ENCODE peak calls at places on chromosomes 5 and 9, in eight cellular contexts. T, U, K, V, Z, N, X and D are unnamed samples.

GRCh38 chr9:70030156-70030555 is 13.5 kb upstream of the MAMDC2 start:
- DNase-seq in V (no peak), X (no peak), T (no peak), U (no peak), K (no peak), N (no peak), Z (no peak), D (no peak)

GRCh38 chr5:172106511-172107356 is 81.3 kb downstream of the STK10 start:
- DNase-seq in X (peak; percentile 32), N (no peak), Z (no peak), U (peak; percentile 81), T (peak; percentile 59), K (peak; percentile 57), V (no peak), D (no peak)

GRCh38 chr5:42547146-42547545 is 123.9 kb downstream of the GHR start:
- DNase-seq in U (no peak), V (no peak), X (no peak), N (no peak), K (no peak), T (no peak), Z (no peak), D (peak; percentile 14)

GRCh38 chr9:114120192-114121014 is 21.3 kb upstream of the KIF12 start:
- DNase-seq in Z (no peak), K (no peak), T (no peak), U (no peak), N (no peak), V (no peak), X (no peak), D (no peak)

GRCh38 chr5:141186897-141187512 is at the start of gene PCDHB9:
- DNase-seq in X (peak; percentile 69), V (no peak), K (no peak), U (no peak), N (no peak), Z (no peak), T (no peak), D (peak; percentile 11)

GRCh38 chr5:179623001-179623905 is at the start of gene HNRNPH1:
- DNase-seq in T (peak; percentile 99), K (peak; percentile 97), U (peak; percentile 99), X (peak; percentile 99), Z (peak; percentile 95), N (peak; percentile 99), V (peak; percentile 99), D (peak; percentile 99)

GRCh38 chr5:91556-92263 is at the start of gene PLEKHG4B:
- DNase-seq in U (no peak), T (no peak), Z (no peak), K (no peak), N (peak; percentile 62), X (no peak), V (no peak), D (no peak)

GRCh38 chr5:144468542-144468941 is 297.9 kb downstream of the KCTD16 start:
- DNase-seq in Z (no peak), V (no peak), T (no peak), K (no peak), X (no peak), N (no peak), U (no peak), D (no peak)

GRCh38 chr9:107249665-107250285 is 33.3 kb upstream of the RAD23B start:
- DNase-seq in X (no peak), U (no peak), Z (no peak), T (no peak), V (no peak), N (no peak), K (no peak), D (no peak)

GRCh38 chr5:7815757-7816534 is 35.0 kb downstream of the CFAP90 start:
- DNase-seq in T (peak; percentile 85), X (peak; percentile 66), K (peak; percentile 87), U (peak; percentile 69), N (peak; percentile 86), V (peak; percentile 79), Z (no peak), D (peak; percentile 81)

GRCh38 chr9:28808042-28808441 is 1234.8 kb upstream of the C9orf72 start:
- DNase-seq in X (no peak), V (no peak), K (no peak), U (no peak), Z (no peak), T (no peak), N (no peak), D (peak; percentile 71)

GRCh38 chr5:6937675-6938074 is 224.4 kb downstream of the TENT4A start:
- DNase-seq in X (no peak), V (no peak), U (no peak), Z (no peak), T (no peak), N (no peak), K (no peak), D (no peak)

GRCh38 chr5:111224561-111224989 is 391 bp downstream of the CAMK4 start:
- DNase-seq in K (no peak), V (no peak), X (no peak), Z (no peak), U (no peak), N (peak; percentile 73), T (no peak), D (no peak)

GRCh38 chr5:31815394-31815793 is 176.5 kb downstream of the PDZD2 start:
- DNase-seq in T (no peak), K (no peak), U (no peak), V (no peak), X (no peak), N (no peak), Z (no peak), D (no peak)

GRCh38 chr5:133472829-133473228 is 139.5 kb downstream of the FSTL4 start:
- DNase-seq in T (no peak), U (no peak), N (no peak), K (no peak), Z (no peak), V (no peak), X (no peak), D (no peak)

GRCh38 chr9:71721786-71722295 is 46.5 kb downstream of the CEMIP2 start:
- DNase-seq in X (no peak), Z (no peak), K (no peak), N (no peak), T (no peak), V (no peak), U (no peak), D (no peak)

GRCh38 chr9:130343445-130343918 is 77.9 kb downstream of the HMCN2 start:
- DNase-seq in K (no peak), T (no peak), U (no peak), Z (no peak), V (no peak), N (no peak), X (no peak), D (no peak)

GRCh38 chr9:126907058-126907457 is 7.5 kb upstream of the RALGPS1 start:
- DNase-seq in N (no peak), Z (no peak), K (no peak), V (no peak), U (no peak), X (no peak), T (no peak), D (no peak)

GRCh38 chr9:108410161-108410560 is 445.6 kb downstream of the ACTL7B start:
- DNase-seq in Z (no peak), U (no peak), T (no peak), K (no peak), X (no peak), N (no peak), V (no peak), D (no peak)

GRCh38 chr9:4955836-4956235 is 29.2 kb upstream of the JAK2 start:
- DNase-seq in X (no peak), V (no peak), N (no peak), T (no peak), Z (no peak), K (no peak), U (no peak), D (peak; percentile 66)

DNA sequence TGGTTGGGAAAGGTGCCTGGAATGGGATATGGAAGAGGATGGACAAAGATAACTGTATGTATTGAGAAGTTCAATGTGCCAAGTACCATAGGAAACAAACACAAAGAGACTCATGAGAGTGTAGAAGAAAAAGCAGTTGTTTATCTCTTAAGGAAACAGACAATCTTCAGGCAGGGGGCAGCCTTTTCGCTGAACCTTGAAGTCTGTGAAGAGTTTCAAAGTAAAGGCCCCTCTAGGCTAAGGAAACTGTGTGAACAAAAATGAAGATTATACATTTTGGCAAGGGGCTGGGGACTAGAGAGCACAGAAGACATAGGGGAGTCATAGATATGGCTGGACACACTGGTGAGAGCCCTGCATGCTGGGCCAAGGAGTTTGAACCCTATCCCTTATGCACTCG is 27.5 kb upstream of the FRMPD1 start:
- DNase-seq in U (no peak), N (no peak), Z (no peak), K (no peak), X (no peak), T (no peak), V (no peak), D (no peak)
- TF ChIP-seq CTCF in U (no peak), N (no peak), Z (no peak), K (no peak), X (no peak), T (no peak), V (no peak), D (no peak)

DNA sequence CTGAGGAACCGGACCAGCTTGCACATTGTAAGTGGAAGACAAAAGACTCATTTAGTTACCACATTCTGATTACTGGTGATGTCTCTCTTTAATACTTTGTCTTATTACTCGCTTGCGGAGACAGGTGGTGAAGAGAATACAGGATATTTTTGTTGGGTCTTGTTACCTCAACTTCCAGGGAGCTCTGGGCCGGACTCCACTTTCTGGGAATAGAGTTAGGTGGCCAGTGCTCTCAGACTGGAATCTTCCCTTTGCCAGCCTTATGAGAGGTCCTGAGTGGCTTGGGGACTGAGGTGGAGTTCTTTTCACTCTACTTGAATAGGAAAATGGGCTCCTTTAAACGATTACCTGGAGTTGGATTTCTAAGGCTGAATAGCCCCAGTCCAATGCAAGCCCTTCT is 33.3 kb upstream of the SPRY4 start:
- DNase-seq in V (no peak), U (no peak), K (no peak), X (no peak), N (no peak), Z (no peak), T (no peak), D (no peak)
- H3K4me3 ChIP-seq in V (no peak overlapping the region), U (no peak overlapping the region), K (no peak overlapping the region), X (no peak overlapping the region), N (peak overlapping the region; percentile 72), Z (no peak overlapping the region), T (no peak overlapping the region), D (no peak overlapping the region)

DNA sequence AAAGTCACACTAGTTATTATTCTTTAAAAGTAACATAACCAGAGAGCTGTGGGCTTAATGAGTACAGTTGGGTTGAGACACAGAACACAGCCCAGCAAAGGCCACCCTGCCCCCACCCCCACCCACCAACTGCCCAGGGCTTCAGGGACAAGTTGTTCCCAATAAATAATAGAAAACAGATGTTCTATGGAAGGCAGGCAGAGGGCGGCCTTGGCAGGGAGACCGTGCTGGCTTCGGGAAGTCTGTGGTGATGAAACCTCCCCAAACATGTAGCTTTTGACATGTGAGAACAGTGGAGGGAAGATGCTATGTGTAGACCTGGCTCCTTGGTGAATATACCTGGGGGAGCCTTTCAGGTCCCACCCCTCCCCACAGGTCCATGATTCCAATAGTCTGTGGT is 10.0 kb downstream of the TRAF1 start:
- DNase-seq in K (peak; percentile 86), U (no peak), N (peak; percentile 93), V (peak; percentile 62), T (no peak), Z (no peak), X (no peak), D (peak; percentile 78)
- TF ChIP-seq CTCF in K (peak; percentile 32), U (no peak), N (no peak), V (no peak), T (no peak), Z (peak; percentile 18), X (no peak), D (peak; percentile 53)

DNA sequence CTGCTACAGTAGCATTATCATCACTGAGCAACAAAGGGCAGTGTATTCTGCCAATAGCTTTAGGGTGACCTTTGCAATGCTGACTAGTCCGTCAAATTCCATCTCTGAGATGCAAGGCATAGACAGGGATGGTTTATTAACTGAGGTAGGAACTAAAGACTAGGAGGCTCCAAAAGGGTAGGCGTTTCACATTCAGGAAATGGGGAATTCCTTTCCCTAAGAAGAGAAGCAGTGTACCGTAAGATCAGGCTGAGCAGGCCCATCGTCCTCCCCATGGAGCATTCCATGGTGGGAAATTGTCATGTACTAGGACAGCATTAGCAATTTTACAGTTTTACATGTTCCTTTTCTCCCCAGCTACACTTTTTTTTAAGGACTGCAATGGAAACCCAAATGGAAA is 157.7 kb downstream of the BNC2 start:
- DNase-seq in Z (no peak), V (no peak), X (no peak), N (no peak), K (no peak), U (no peak), T (no peak), D (no peak)
- H3K4me3 ChIP-seq in Z (no peak overlapping the region), V (no peak overlapping the region), X (no peak overlapping the region), N (no peak overlapping the region), K (no peak overlapping the region), U (no peak overlapping the region), T (no peak overlapping the region), D (no peak overlapping the region)